ENCODE peak calls at places on chromosomes 13 and 19, in six cellular contexts. One of them, this sample, is unnamed.

GRCh38 chr19:47512183-47512947 is 2.5 kb downstream of the NAPA start:
- DNase-seq in HS-5: peak
- DNase-seq in AG04450: no peak
- DNase-seq in NCI-H1105: no peak
- DNase-seq in activated naive CD8-positive, alpha-beta T cell treated with anti-CD3 and anti-CD28 coated beads for 36 hours: no peak
- DNase-seq in glutamatergic neuron: no peak
- DNase-seq in this sample: no peak

GRCh38 chr13:44276061-44276460 is 97.6 kb upstream of the SERP2 start:
- DNase-seq in NCI-H1105: no peak
- DNase-seq in AG04450: no peak
- DNase-seq in HS-5: no peak
- DNase-seq in glutamatergic neuron: no peak
- DNase-seq in activated naive CD8-positive, alpha-beta T cell treated with anti-CD3 and anti-CD28 coated beads for 36 hours: no peak
- DNase-seq in this sample: peak

GRCh38 chr19:1399745-1400144 is 1.6 kb downstream of the GAMT start:
- DNase-seq in activated naive CD8-positive, alpha-beta T cell treated with anti-CD3 and anti-CD28 coated beads for 36 hours: no peak
- DNase-seq in AG04450: no peak
- DNase-seq in HS-5: no peak
- DNase-seq in glutamatergic neuron: no peak
- DNase-seq in NCI-H1105: no peak
- DNase-seq in this sample: no peak

GRCh38 chr19:52646571-52647222 is 8.5 kb upstream of the ZNF83 start:
- DNase-seq in glutamatergic neuron: no peak
- DNase-seq in AG04450: no peak
- DNase-seq in HS-5: no peak
- DNase-seq in NCI-H1105: no peak
- DNase-seq in activated naive CD8-positive, alpha-beta T cell treated with anti-CD3 and anti-CD28 coated beads for 36 hours: no peak
- DNase-seq in this sample: no peak

GRCh38 chr13:29760561-29760960 is 89.9 kb downstream of the UBL3 start:
- DNase-seq in HS-5: no peak
- DNase-seq in AG04450: no peak
- DNase-seq in activated naive CD8-positive, alpha-beta T cell treated with anti-CD3 and anti-CD28 coated beads for 36 hours: no peak
- DNase-seq in glutamatergic neuron: no peak
- DNase-seq in NCI-H1105: no peak
- DNase-seq in this sample: no peak

GRCh38 chr19:10625762-10626138 is 397 bp downstream of the SLC44A2 start:
- DNase-seq in HS-5: no peak
- DNase-seq in activated naive CD8-positive, alpha-beta T cell treated with anti-CD3 and anti-CD28 coated beads for 36 hours: no peak
- DNase-seq in AG04450: no peak
- DNase-seq in NCI-H1105: no peak
- DNase-seq in glutamatergic neuron: no peak
- DNase-seq in this sample: no peak

GRCh38 chr19:55460670-55461258 is 678 bp downstream of the ISOC2 start:
- DNase-seq in glutamatergic neuron: peak
- DNase-seq in NCI-H1105: no peak
- DNase-seq in AG04450: peak
- DNase-seq in HS-5: no peak
- DNase-seq in activated naive CD8-positive, alpha-beta T cell treated with anti-CD3 and anti-CD28 coated beads for 36 hours: peak
- DNase-seq in this sample: peak

GRCh38 chr13:60707878-60708277 is 310.9 kb downstream of the TDRD3 start:
- DNase-seq in glutamatergic neuron: no peak
- DNase-seq in AG04450: no peak
- DNase-seq in activated naive CD8-positive, alpha-beta T cell treated with anti-CD3 and anti-CD28 coated beads for 36 hours: no peak
- DNase-seq in NCI-H1105: no peak
- DNase-seq in HS-5: no peak
- DNase-seq in this sample: no peak

This sample was measured in NCI-H2227 treated with DMSO at 0.1 percent for 48 hours.